ENCODE peak calls at places on chromosomes 5 and 9, in four cellular contexts. S, I, Z and B are unnamed samples.

GRCh38 chr5:72621576-72621975 is 114.4 kb upstream of the ZNF366 start:
- DNase-seq in S (no peak), I (no peak), Z (no peak), B (no peak)

GRCh38 chr5:179318193-179318955 is 26.9 kb downstream of the ADAMTS2 start:
- DNase-seq in S (no peak), I (peak), Z (no peak), B (no peak)

GRCh38 chr5:78360674-78361225 is 333 bp downstream of the SCAMP1 start:
- DNase-seq in S (no peak), I (peak), Z (peak), B (no peak)

GRCh38 chr9:34588671-34589370 is 703 bp downstream of the CNTFR start:
- DNase-seq in S (no peak), I (no peak), Z (no peak), B (no peak)

GRCh38 chr9:37542895-37543294 is 33.3 kb downstream of the FBXO10 start:
- DNase-seq in S (no peak), I (no peak), Z (no peak), B (no peak)

GRCh38 chr9:86034863-86035734 is 64.3 kb downstream of the GOLM1 start:
- DNase-seq in S (no peak), I (no peak), Z (no peak), B (peak)

GRCh38 chr9:35740243-35740642 is 7.8 kb downstream of the CREB3 start:
- DNase-seq in S (no peak), I (no peak), Z (no peak), B (no peak)

GRCh38 chr9:35798658-35799366 is 7.4 kb downstream of the NPR2 start:
- DNase-seq in S (no peak), I (no peak), Z (no peak), B (no peak)

GRCh38 chr9:5510360-5510931 is at the start of gene PDCD1LG2:
- DNase-seq in S (no peak), I (no peak), Z (no peak), B (peak)

GRCh38 chr5:33608476-33609026 is 167.8 kb downstream of the TARS1 start:
- DNase-seq in S (no peak), I (no peak), Z (no peak), B (no peak)

GRCh38 chr9:98881836-98882568 is 61.7 kb upstream of the COL15A1 start:
- DNase-seq in S (no peak), I (no peak), Z (no peak), B (no peak)

GRCh38 chr5:111511174-111512025 is 935 bp downstream of the STARD4 start:
- DNase-seq in S (no peak), I (no peak), Z (no peak), B (no peak)

GRCh38 chr5:148620696-148621095 is 33.6 kb downstream of the HTR4 start:
- DNase-seq in S (no peak), I (no peak), Z (no peak), B (no peak)

GRCh38 chr5:368162-369084 is 46.9 kb downstream of the AHRR start:
- DNase-seq in S (no peak), I (no peak), Z (no peak), B (peak)

GRCh38 chr9:22052376-22052945 is 43.4 kb upstream of the CDKN2B start:
- DNase-seq in S (peak), I (no peak), Z (no peak), B (peak)

GRCh38 chr9:89576404-89576824 is 28.4 kb upstream of the GADD45G start:
- DNase-seq in S (no peak), I (no peak), Z (no peak), B (no peak)